ENCODE peak calls at places on chromosomes 16 and 17, in four cellular contexts. One of them, this sample, is unnamed. For H3K4me1, the result is how much of the 10 kb centered on the place peaks cover.

GRCh38 chr17:66304304-66305174 is 2.1 kb downstream of the PRKCA start:
- DNase-seq in tibial nerve: no peak
- DNase-seq in colonic mucosa: peak
- DNase-seq in uterus: no peak
- DNase-seq in this sample: no peak

GRCh38 chr17:73609688-73610210 is 34.5 kb downstream of the SDK2 start:
- DNase-seq in tibial nerve: no peak
- DNase-seq in colonic mucosa: no peak
- DNase-seq in uterus: no peak
- DNase-seq in this sample: no peak

GRCh38 chr16:23784811-23785447 is 30.1 kb downstream of the CHP2 start:
- DNase-seq in tibial nerve: no peak
- DNase-seq in colonic mucosa: no peak
- DNase-seq in uterus: no peak
- DNase-seq in this sample: no peak

GRCh38 chr17:14428640-14429029 is 127.8 kb downstream of the HS3ST3B1 start:
- DNase-seq in tibial nerve: no peak
- DNase-seq in colonic mucosa: no peak
- DNase-seq in uterus: no peak
- DNase-seq in this sample: no peak

GRCh38 chr17:81428121-81428515 is 32.9 kb downstream of the BAHCC1 start:
- DNase-seq in tibial nerve: no peak
- DNase-seq in colonic mucosa: no peak
- DNase-seq in uterus: no peak
- DNase-seq in this sample: no peak

GRCh38 chr17:6894206-6894528 is 62.6 kb upstream of the TEKT1 start:
- DNase-seq in tibial nerve: no peak
- DNase-seq in colonic mucosa: no peak
- DNase-seq in uterus: no peak
- DNase-seq in this sample: no peak

GRCh38 chr17:57586099-57586702 is 158.9 kb downstream of the CCDC182 start:
- DNase-seq in tibial nerve: no peak
- DNase-seq in colonic mucosa: no peak
- DNase-seq in uterus: no peak
- DNase-seq in this sample: no peak

GRCh38 chr16:31710880-31711279 is 162.7 kb upstream of the ZNF267 start:
- DNase-seq in tibial nerve: no peak
- DNase-seq in colonic mucosa: no peak
- DNase-seq in uterus: no peak
- DNase-seq in this sample: no peak

GRCh38 chr16:368388-369158 is 1.8 kb downstream of the MRPL28 start:
- DNase-seq in tibial nerve: no peak
- DNase-seq in colonic mucosa: no peak
- DNase-seq in uterus: no peak
- DNase-seq in this sample: no peak

GRCh38 chr17:28728364-28729200 is at the start of gene NEK8:
- DNase-seq in tibial nerve: peak
- DNase-seq in colonic mucosa: peak
- DNase-seq in uterus: peak
- DNase-seq in this sample: peak

GRCh38 chr17:76659928-76660614 is 16.5 kb upstream of the ST6GALNAC1 start:
- DNase-seq in tibial nerve: no peak
- DNase-seq in colonic mucosa: peak
- DNase-seq in uterus: no peak
- DNase-seq in this sample: no peak

GRCh38 chr17:73247728-73248127 is 14.0 kb downstream of the CPSF4L start:
- DNase-seq in tibial nerve: no peak
- DNase-seq in colonic mucosa: no peak
- DNase-seq in uterus: no peak
- DNase-seq in this sample: no peak

GRCh38 chr16:53103811-53104210 is 49.0 kb downstream of the CHD9 start:
- DNase-seq in tibial nerve: no peak
- DNase-seq in colonic mucosa: no peak
- DNase-seq in uterus: no peak
- DNase-seq in this sample: no peak

GRCh38 chr16:82567203-82567602 is 59.6 kb upstream of the CDH13 start:
- DNase-seq in tibial nerve: no peak
- DNase-seq in colonic mucosa: no peak
- DNase-seq in uterus: no peak
- DNase-seq in this sample: peak

GRCh38 chr17:57114085-57114673 is 29.1 kb downstream of the AKAP1 start:
- DNase-seq in tibial nerve: peak
- DNase-seq in colonic mucosa: peak
- DNase-seq in uterus: peak
- DNase-seq in this sample: peak

GRCh38 chr16:24734382-24734781 is 4.9 kb downstream of the TNRC6A start:
- DNase-seq in tibial nerve: no peak
- DNase-seq in colonic mucosa: no peak
- DNase-seq in uterus: no peak
- DNase-seq in this sample: no peak

GRCh38 chr17:45096926-45097325 is 35.4 kb downstream of the PLCD3 start:
- DNase-seq in tibial nerve: no peak
- DNase-seq in colonic mucosa: no peak
- DNase-seq in uterus: no peak
- DNase-seq in this sample: no peak

GRCh38 chr17:45098869-45099616 is 33.3 kb downstream of the PLCD3 start:
- DNase-seq in tibial nerve: peak
- DNase-seq in colonic mucosa: peak
- DNase-seq in uterus: peak
- DNase-seq in this sample: peak

GRCh38 chr17:45098081-45098868 is 34.0 kb downstream of the PLCD3 start:
- DNase-seq in tibial nerve: no peak
- DNase-seq in colonic mucosa: no peak
- DNase-seq in uterus: no peak
- DNase-seq in this sample: no peak

GRCh38 chr17:45093444-45094110 is 32.5 kb downstream of the NMT1 start:
- DNase-seq in tibial nerve: peak
- DNase-seq in colonic mucosa: no peak
- DNase-seq in uterus: no peak
- DNase-seq in this sample: peak

DNA sequence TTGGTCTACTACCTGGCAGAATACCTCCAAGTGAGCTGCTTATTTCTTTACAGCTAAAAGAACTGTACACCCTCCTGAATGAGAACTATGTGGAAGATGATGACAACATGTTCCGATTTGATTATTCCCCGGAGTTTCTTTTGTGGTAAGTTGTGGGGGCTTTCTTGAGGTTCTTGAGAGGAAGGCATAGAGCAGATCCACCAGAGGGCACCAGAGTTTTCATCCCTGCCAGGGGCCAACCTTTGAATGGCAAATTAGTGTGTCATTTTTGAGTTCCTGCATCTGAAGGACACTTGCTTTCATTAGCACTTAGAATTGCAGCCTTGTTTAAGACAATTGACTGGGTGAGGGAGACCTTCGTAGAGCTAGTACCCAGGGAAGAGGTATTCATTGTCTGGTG is 35.0 kb downstream of the NMT1 start:
- DNase-seq in tibial nerve: no peak
- DNase-seq in colonic mucosa: no peak
- DNase-seq in uterus: no peak
- DNase-seq in this sample: no peak
- H3K27ac ChIP-seq in tibial nerve: peak
- H3K27ac ChIP-seq in colonic mucosa: no peak
- H3K27ac ChIP-seq in uterus: no peak
- H3K27ac ChIP-seq in this sample: peak

DNA sequence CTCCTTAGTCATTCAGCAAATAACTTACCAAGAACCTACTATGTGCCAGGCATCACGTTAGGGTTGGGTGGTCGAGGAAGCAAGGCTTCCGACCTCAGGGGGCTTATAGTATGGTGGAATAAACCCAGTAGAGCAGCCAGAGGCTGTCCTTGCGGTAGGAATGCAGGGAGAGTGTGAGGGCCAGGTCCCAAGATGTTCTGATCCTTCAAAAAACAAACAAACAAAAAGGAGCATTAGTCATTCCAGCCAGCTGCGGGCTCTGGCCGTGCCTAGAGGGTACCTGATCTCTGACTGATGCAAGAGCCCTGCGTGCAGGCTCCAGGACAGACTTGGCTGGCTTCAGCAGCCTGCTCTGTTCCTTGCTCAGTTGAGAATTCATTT is 18.2 kb downstream of the CYB5D2 start:
- DNase-seq in tibial nerve: peak
- DNase-seq in colonic mucosa: no peak
- DNase-seq in uterus: no peak
- DNase-seq in this sample: no peak
- H3K4me1 ChIP-seq in tibial nerve: under half
- H3K4me1 ChIP-seq in colonic mucosa: under half
- H3K4me1 ChIP-seq in uterus: under half
- H3K4me1 ChIP-seq in this sample: under half

GRCh38 chr16:27742333-27742732 is 192.4 kb downstream of the KATNIP start:
- DNase-seq in tibial nerve: no peak
- DNase-seq in colonic mucosa: no peak
- DNase-seq in uterus: no peak
- DNase-seq in this sample: no peak

GRCh38 chr16:27737513-27737912 is 187.6 kb downstream of the KATNIP start:
- DNase-seq in tibial nerve: no peak
- DNase-seq in colonic mucosa: no peak
- DNase-seq in uterus: no peak
- DNase-seq in this sample: no peak

GRCh38 chr16:27740496-27741201 is 190.7 kb downstream of the KATNIP start:
- DNase-seq in tibial nerve: no peak
- DNase-seq in colonic mucosa: no peak
- DNase-seq in uterus: no peak
- DNase-seq in this sample: no peak

GRCh38 chr16:27738596-27738995 is 188.7 kb downstream of the KATNIP start:
- DNase-seq in tibial nerve: no peak
- DNase-seq in colonic mucosa: no peak
- DNase-seq in uterus: no peak
- DNase-seq in this sample: no peak

DNA sequence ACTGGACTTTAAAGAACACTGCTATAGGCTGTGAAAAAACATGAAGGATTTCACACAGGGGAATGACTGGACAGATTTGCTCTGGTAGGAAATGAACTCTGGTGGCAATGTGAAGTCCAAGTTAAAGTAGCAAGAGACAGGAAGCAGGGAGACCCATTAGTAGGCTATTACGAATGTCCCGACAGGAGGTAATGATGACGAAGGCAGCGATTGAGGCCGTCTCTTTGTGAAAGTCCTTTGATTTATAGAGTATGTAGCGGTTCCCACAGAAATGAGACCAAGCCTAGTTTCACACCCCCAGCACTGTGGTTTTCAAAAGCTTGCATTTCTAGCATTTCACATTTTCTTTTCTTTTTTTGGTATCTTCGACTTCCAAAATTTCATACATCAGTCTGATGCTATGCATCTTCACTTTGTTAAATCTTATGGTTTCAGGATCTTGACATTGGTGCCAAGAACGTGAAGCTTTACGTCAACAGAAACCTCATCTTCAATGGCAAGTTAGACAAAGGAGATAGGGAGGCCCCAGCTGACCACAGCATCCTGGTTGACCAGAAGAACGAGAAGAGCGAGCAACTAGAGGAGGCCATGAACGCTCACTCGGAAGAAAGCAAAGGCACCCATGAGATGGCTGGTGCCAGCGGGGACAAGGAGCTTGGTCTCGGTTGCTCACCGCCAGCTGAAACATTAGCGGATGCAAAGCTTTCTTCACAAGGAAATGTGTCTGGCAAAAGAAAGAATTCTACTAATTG is 189.8 kb downstream of the KATNIP start:
- DNase-seq in tibial nerve: no peak
- DNase-seq in colonic mucosa: no peak
- DNase-seq in uterus: no peak
- DNase-seq in this sample: no peak
- H3K27ac ChIP-seq in tibial nerve: no peak
- H3K27ac ChIP-seq in colonic mucosa: no peak
- H3K27ac ChIP-seq in uterus: no peak
- H3K27ac ChIP-seq in this sample: no peak

DNA sequence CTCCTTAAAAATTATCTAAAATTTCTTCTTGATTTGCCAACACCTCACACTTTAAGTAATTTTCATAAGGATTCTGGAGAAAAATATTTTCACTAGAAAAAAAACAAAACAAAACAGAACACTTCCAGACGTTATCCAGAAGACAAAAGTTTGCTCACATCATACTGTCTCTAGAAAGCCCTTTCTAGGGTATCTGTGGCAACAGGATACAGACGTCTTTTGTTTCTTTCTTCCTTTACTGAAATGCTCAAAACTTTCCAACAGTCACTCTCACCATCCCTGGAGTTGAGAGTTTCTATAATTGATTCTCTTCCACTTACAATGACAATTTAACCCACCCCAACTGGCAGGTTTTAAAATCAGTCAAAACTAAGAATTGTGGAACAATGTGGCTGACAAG is 2.6 kb downstream of the ZC3H7A start:
- DNase-seq in tibial nerve: no peak
- DNase-seq in colonic mucosa: no peak
- DNase-seq in uterus: no peak
- DNase-seq in this sample: no peak
- H3K4me1 ChIP-seq in tibial nerve: under half
- H3K4me1 ChIP-seq in colonic mucosa: under half
- H3K4me1 ChIP-seq in uterus: under half
- H3K4me1 ChIP-seq in this sample: half or more

GRCh38 chr17:30831663-30832437 is at the start of gene ATAD5:
- DNase-seq in tibial nerve: peak
- DNase-seq in colonic mucosa: peak
- DNase-seq in uterus: peak
- DNase-seq in this sample: peak
- H3K27ac ChIP-seq in tibial nerve: no peak
- H3K27ac ChIP-seq in colonic mucosa: no peak
- H3K27ac ChIP-seq in uterus: peak
- H3K27ac ChIP-seq in this sample: no peak

GRCh38 chr16:27230562-27230991 is 27.3 kb downstream of the KDM8 start:
- DNase-seq in tibial nerve: no peak
- DNase-seq in colonic mucosa: peak
- DNase-seq in uterus: no peak
- DNase-seq in this sample: no peak
- H3K4me1 ChIP-seq in tibial nerve: under half
- H3K4me1 ChIP-seq in colonic mucosa: under half
- H3K4me1 ChIP-seq in uterus: under half
- H3K4me1 ChIP-seq in this sample: half or more

DNA sequence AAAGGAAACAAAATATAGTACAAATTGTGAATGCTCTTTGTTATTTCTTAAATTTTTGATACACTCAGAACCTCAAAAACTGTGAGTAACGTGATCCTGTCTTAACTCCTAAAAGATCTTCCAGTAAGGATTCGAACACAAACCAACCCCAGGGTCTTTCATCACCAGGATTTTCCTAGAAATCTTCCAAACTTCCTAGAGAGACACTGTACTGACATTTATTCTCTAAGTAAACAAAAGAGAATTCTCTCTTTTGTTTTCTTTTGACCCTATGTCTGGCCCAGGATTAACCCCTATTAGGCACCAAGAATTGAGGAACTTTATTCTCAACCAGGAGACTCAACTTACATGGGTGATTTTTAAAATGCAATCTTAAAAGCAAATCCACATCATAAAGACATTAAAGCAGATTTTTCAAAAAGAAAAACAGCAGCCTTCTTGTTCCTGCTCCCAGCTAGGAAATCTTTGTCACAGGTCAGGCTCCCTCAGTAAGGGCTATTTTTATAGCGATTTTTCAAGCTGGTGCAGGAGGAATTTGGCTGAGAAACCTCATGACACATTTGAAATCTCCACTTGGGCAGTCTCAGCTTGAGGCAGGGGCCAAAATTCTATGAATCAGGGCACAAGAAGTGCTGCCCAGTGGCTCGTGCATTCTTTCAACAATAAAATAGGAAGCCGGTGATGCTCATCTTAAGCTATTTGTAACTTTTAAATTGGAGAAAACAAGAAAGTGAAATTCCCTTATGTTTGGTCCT is 6.2 kb upstream of the SMG1 start:
- DNase-seq in tibial nerve: no peak
- DNase-seq in colonic mucosa: no peak
- DNase-seq in uterus: no peak
- DNase-seq in this sample: no peak
- H3K27ac ChIP-seq in tibial nerve: no peak
- H3K27ac ChIP-seq in colonic mucosa: no peak
- H3K27ac ChIP-seq in uterus: peak
- H3K27ac ChIP-seq in this sample: peak

This sample was measured in heart right ventricle.